ENCODE peak calls at places on chromosomes 3 and 15, in eight cellular contexts. B is tibial artery, K is body of pancreas, R is fibroblast of the aortic adventitia, M is bronchial epithelial cell, E is transverse colon, L is heart right ventricle, X is GM12864. H is an unnamed sample.

GRCh38 chr3:184525337-184526157 is 36.0 kb upstream of the EPHB3 start:
- DNase-seq in E (no peak), M (peak; percentile 63), X (no peak), K (peak; percentile 23), R (no peak), B (no peak), L (no peak), H (no peak)

GRCh38 chr15:37104413-37105392 is 4.4 kb upstream of the MEIS2 start:
- DNase-seq in X (no peak), B (no peak), L (no peak), E (no peak), K (no peak), R (peak; percentile 55), M (no peak), H (no peak)

GRCh38 chr3:186705882-186706780 is 11.0 kb upstream of the KNG1 start:
- DNase-seq in K (no peak), M (no peak), B (no peak), X (no peak), L (no peak), E (no peak), R (no peak), H (no peak)

GRCh38 chr15:69468241-69469121 is 15.9 kb downstream of the RPLP1 start:
- DNase-seq in R (no peak), L (no peak), B (no peak), X (no peak), K (peak; percentile 48), M (peak; percentile 98), E (peak; percentile 61), H (peak; percentile 68)

GRCh38 chr3:154469585-154469984 is 39.6 kb upstream of the GPR149 start:
- DNase-seq in E (no peak), M (no peak), K (no peak), R (no peak), L (no peak), X (no peak), B (no peak), H (no peak)

GRCh38 chr15:45868109-45868691 is 233.4 kb downstream of the SQOR start:
- DNase-seq in X (no peak), R (no peak), K (no peak), L (no peak), M (peak; percentile 24), B (no peak), E (no peak), H (no peak)

GRCh38 chr15:67066041-67067021 is 929 bp downstream of the SMAD3 start:
- DNase-seq in B (no peak), R (no peak), X (no peak), L (peak; percentile 31), M (no peak), K (no peak), E (no peak), H (no peak)

GRCh38 chr3:156390846-156391245 is 164.1 kb downstream of the SSR3 start:
- DNase-seq in M (no peak), E (no peak), L (no peak), X (no peak), B (no peak), R (no peak), K (no peak), H (no peak)

GRCh38 chr3:58899159-58899952 is 150.5 kb downstream of the CFAP20DC start:
- DNase-seq in B (no peak), R (peak; percentile 48), X (peak; percentile 50), E (peak; percentile 14), L (peak; percentile 57), K (peak; percentile 21), M (peak; percentile 30), H (peak; percentile 49)

GRCh38 chr3:191119415-191120295 is 79.4 kb upstream of the OSTN start:
- DNase-seq in X (no peak), K (no peak), R (no peak), M (no peak), B (no peak), E (no peak), L (no peak), H (no peak)

GRCh38 chr15:78220713-78221112 is 13.7 kb downstream of the ACSBG1 start:
- DNase-seq in K (no peak), L (no peak), R (no peak), B (no peak), X (no peak), E (no peak), M (no peak), H (no peak)

GRCh38 chr3:197555281-197556261 is at the start of gene BDH1:
- DNase-seq in X (no peak), M (peak; percentile 29), R (no peak), E (peak; percentile 69), L (peak; percentile 49), K (peak; percentile 32), B (no peak), H (peak; percentile 49)

GRCh38 chr3:46412786-46413298 is 5.8 kb downstream of the CCRL2 start:
- DNase-seq in X (no peak), B (no peak), L (no peak), K (no peak), R (no peak), M (no peak), E (no peak), H (no peak)

GRCh38 chr3:46408853-46409252 is 1.8 kb downstream of the CCRL2 start:
- DNase-seq in X (no peak), E (no peak), K (no peak), L (no peak), B (no peak), R (no peak), M (no peak), H (no peak)

GRCh38 chr3:46409735-46410489 is 2.9 kb downstream of the CCRL2 start:
- DNase-seq in B (no peak), L (peak; percentile 41), K (no peak), X (no peak), M (no peak), E (no peak), R (no peak), H (no peak)

GRCh38 chr3:46410669-46411068 is 3.6 kb downstream of the CCRL2 start:
- DNase-seq in X (no peak), E (no peak), R (peak; percentile 21), M (no peak), K (no peak), L (no peak), B (no peak), H (no peak)

DNA sequence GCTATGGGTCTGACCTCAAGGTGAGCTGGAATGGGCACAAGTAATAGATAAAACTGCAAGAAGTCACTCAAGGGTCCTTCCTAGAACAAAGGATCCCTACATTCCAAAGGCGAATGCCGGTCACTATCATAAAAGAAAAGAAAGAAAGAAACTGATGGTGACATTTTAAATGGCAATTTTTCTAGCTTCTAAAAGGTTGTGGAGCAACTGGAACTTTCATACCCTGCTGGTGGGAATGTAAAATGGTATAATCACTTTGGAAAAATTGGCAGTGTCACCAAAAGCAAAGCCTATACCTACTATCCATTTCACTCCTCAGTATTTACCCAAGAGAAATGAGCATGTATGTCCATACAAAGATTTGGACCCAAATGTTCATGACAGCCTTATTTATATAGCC is 4.2 kb downstream of the CCRL2 start:
- DNase-seq in R (no peak), L (no peak), X (no peak), E (no peak), M (no peak), K (no peak), B (no peak), H (no peak)
- TF ChIP-seq CTCF in R (no peak), L (no peak), X (no peak), E (no peak), M (no peak), K (no peak), B (no peak), H (no peak)

DNA sequence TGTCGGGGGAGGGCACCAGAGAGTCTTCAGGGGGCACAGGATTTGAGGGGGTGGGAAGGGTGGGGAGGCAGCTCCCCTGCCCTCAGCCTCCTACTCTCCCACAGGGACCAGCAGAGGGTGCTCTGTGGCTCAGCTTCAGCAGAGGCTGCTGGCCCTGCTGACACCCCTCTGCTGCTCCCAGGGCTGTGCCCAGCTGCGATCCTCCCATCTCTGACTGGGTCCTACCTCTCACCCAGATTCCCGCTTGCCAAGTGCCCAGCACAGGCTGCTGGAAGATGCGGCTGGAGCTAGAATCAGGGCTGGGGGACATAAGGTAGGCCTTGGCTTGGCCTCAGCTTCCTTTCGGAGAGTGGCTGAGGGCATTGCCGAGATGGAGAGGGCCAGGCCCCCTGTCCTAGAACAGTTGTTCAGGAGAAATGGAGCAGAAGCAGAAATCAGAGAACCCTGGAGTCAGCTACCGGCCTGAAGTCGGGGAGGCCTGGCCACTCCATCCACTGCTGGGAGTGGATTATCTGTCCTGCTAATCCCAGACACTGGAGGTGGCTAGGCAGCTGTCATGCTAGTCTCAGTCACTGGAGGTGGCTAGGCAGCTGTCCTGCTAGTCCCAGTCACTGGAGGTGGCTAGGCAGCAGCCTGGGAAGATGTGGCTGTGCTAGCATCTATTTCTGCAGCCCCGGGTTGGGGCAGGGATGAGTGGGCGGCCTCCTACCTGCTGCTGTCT is 3.9 kb downstream of the GRM2 start:
- DNase-seq in K (no peak), R (no peak), L (no peak), B (no peak), X (no peak), M (no peak), E (peak; percentile 3), H (no peak)
- TF ChIP-seq CTCF in K (no peak), R (no peak), L (no peak), B (no peak), X (no peak), M (peak; percentile 35), E (no peak), H (no peak)

GRCh38 chr3:30970183-30970582 is 75.7 kb upstream of the GADL1 start:
- DNase-seq in E (no peak), X (no peak), L (no peak), B (no peak), K (no peak), M (peak; percentile 20), R (peak; percentile 11), H (no peak)
- TF ChIP-seq CTCF in E (no peak), X (no peak), L (peak; percentile 17), B (no peak), K (peak; percentile 12), M (peak; percentile 24), R (peak; percentile 20), H (no peak)

GRCh38 chr3:104291437-104291851 is 1075.3 kb upstream of the ALCAM start:
- DNase-seq in B (no peak), R (peak; percentile 19), X (no peak), M (no peak), L (no peak), K (no peak), E (no peak), H (no peak)
- TF ChIP-seq CTCF in B (no peak), R (no peak), X (no peak), M (no peak), L (no peak), K (no peak), E (no peak), H (no peak)

GRCh38 chr3:11899826-11900225 is 53.1 kb upstream of the TAMM41 start:
- DNase-seq in X (no peak), R (no peak), E (no peak), B (no peak), K (no peak), L (no peak), M (no peak), H (no peak)

GRCh38 chr3:11898611-11899325 is 52.1 kb upstream of the TAMM41 start:
- DNase-seq in B (no peak), R (no peak), L (no peak), K (no peak), X (no peak), M (no peak), E (no peak), H (no peak)

GRCh38 chr3:11903047-11903446 is 56.4 kb upstream of the TAMM41 start:
- DNase-seq in E (no peak), B (no peak), R (no peak), X (no peak), M (no peak), L (no peak), K (no peak), H (no peak)

GRCh38 chr3:11901286-11901875 is 54.7 kb upstream of the TAMM41 start:
- DNase-seq in E (no peak), R (no peak), X (no peak), M (no peak), K (no peak), B (no peak), L (no peak), H (no peak)

GRCh38 chr3:11900844-11901243 is 54.2 kb upstream of the TAMM41 start:
- DNase-seq in L (no peak), B (no peak), X (no peak), R (no peak), M (no peak), E (no peak), K (no peak), H (no peak)
- TF ChIP-seq CTCF in L (no peak), B (no peak), X (no peak), R (no peak), M (no peak), E (no peak), K (no peak), H (no peak)